ENCODE peak calls at places on chromosome 17, in five cellular contexts. Z is B cell, M is fibroblast of lung, J is endodermal cell, W is fibroblast of mammary gland. P is an unnamed sample.

GRCh38 chr17:64769712-64770111 is 107.6 kb upstream of the SMURF2 start:
- DNase-seq in Z (no peak), W (no peak), M (no peak), J (no peak), P (no peak)

GRCh38 chr17:66633322-66633965 is 201.5 kb upstream of the CACNG5 start:
- DNase-seq in Z (no peak), W (peak), M (peak), J (no peak), P (no peak)

GRCh38 chr17:67441052-67441738 is 64.1 kb downstream of the PITPNC1 start:
- DNase-seq in W (peak), J (peak), M (peak), Z (peak), P (peak)

GRCh38 chr17:67431210-67432015 is 54.3 kb downstream of the PITPNC1 start:
- DNase-seq in Z (no peak), M (peak), W (peak), J (no peak), P (peak)

GRCh38 chr17:44775838-44776621 is 17.2 kb downstream of the ADAM11 start:
- DNase-seq in J (no peak), W (no peak), M (no peak), Z (no peak), P (no peak)

GRCh38 chr17:38591759-38592241 is 14.0 kb downstream of the SRCIN1 start:
- DNase-seq in J (no peak), W (no peak), Z (no peak), M (no peak), P (peak)

GRCh38 chr17:68294196-68294555 is 2.9 kb downstream of the ARSG start:
- DNase-seq in Z (no peak), M (no peak), J (no peak), W (no peak), P (no peak)

GRCh38 chr17:8125196-8125946 is 1.5 kb upstream of the HES7 start:
- DNase-seq in Z (peak), J (peak), M (peak), W (peak), P (peak)

GRCh38 chr17:82094931-82095776 is 2.9 kb downstream of the FASN start:
- DNase-seq in M (no peak), J (no peak), Z (no peak), W (no peak), P (peak)

GRCh38 chr17:74861554-74862107 is 1.9 kb upstream of the GRIN2C start:
- DNase-seq in W (no peak), J (peak), Z (no peak), M (no peak), P (no peak)

GRCh38 chr17:39667262-39668140 is 752 bp upstream of the PNMT start:
- DNase-seq in Z (peak), W (no peak), M (no peak), J (peak), P (no peak)

GRCh38 chr17:80526116-80526910 is 18.3 kb upstream of the RPTOR start:
- DNase-seq in Z (no peak), J (peak), W (no peak), M (no peak), P (no peak)

GRCh38 chr17:9842057-9842758 is 16.5 kb downstream of the GLP2R start:
- DNase-seq in W (peak), M (peak), J (peak), Z (no peak), P (no peak)

GRCh38 chr17:53134546-53134945 is 688.2 kb upstream of the KIF2B start:
- DNase-seq in J (no peak), M (no peak), W (no peak), Z (no peak), P (no peak)

GRCh38 chr17:82962163-82962720 is 117.2 kb upstream of the METRNL start:
- DNase-seq in Z (no peak), M (peak), W (peak), J (no peak), P (no peak)

GRCh38 chr17:51374220-51374619 is 113.9 kb downstream of the UTP18 start:
- DNase-seq in M (no peak), Z (no peak), J (no peak), W (no peak), P (no peak)

GRCh38 chr17:32943206-32943605 is 15.3 kb downstream of the TMEM98 start:
- DNase-seq in W (no peak), J (peak), M (no peak), Z (no peak), P (no peak)

GRCh38 chr17:82428546-82428945 is 10.2 kb upstream of the OGFOD3 start:
- DNase-seq in W (no peak), Z (no peak), J (no peak), M (no peak), P (no peak)

GRCh38 chr17:46822388-46822921 is 4.0 kb upstream of the WNT3 start:
- DNase-seq in J (peak), Z (peak), W (no peak), M (no peak), P (peak)

GRCh38 chr17:65472602-65473001 is 88.8 kb downstream of the AXIN2 start:
- DNase-seq in Z (no peak), J (no peak), M (peak), W (peak), P (no peak)

GRCh38 chr17:68356520-68356919 is 65.2 kb downstream of the ARSG start:
- DNase-seq in W (no peak), M (no peak), Z (peak), J (no peak), P (peak)

GRCh38 chr17:45338996-45339535 is 22.2 kb upstream of the MAP3K14 start:
- DNase-seq in M (no peak), Z (no peak), W (no peak), J (no peak), P (no peak)

GRCh38 chr17:61579961-61580360 is 11.1 kb downstream of the NACA2 start:
- DNase-seq in J (peak), M (peak), W (no peak), Z (no peak), P (no peak)

GRCh38 chr17:15946611-15947120 is 1.7 kb downstream of the ADORA2B start:
- DNase-seq in J (no peak), M (peak), W (no peak), Z (no peak), P (no peak)

GRCh38 chr17:29682054-29682453 is 59.3 kb upstream of the CORO6 start:
- DNase-seq in W (no peak), M (no peak), Z (peak), J (no peak), P (no peak)

GRCh38 chr17:30970757-30971567 is at the start of gene RNF135:
- DNase-seq in J (peak), W (peak), M (peak), Z (peak), P (peak)

GRCh38 chr17:79528592-79529125 is 82.2 kb downstream of the RBFOX3 start:
- DNase-seq in M (no peak), J (no peak), Z (no peak), W (no peak), P (no peak)

GRCh38 chr17:59154335-59154720 is 658 bp downstream of the SKA2 start:
- DNase-seq in M (peak), W (peak), J (peak), Z (no peak), P (peak)

GRCh38 chr17:550041-550398 is 164.6 kb downstream of the VPS53 start:
- DNase-seq in J (no peak), Z (no peak), W (peak), M (no peak), P (no peak)

GRCh38 chr17:30372755-30373154 is 6.0 kb upstream of the CPD start:
- DNase-seq in M (no peak), W (peak), J (no peak), Z (no peak), P (no peak)

GRCh38 chr17:81578038-81578441 is 25.9 kb upstream of the FAAP100 start:
- DNase-seq in W (no peak), M (no peak), Z (no peak), J (no peak), P (no peak)

GRCh38 chr17:36017799-36018198 is at the start of gene CCL23:
- DNase-seq in M (no peak), J (peak), Z (peak), W (no peak), P (no peak)
- TF ChIP-seq CTCF in M (no peak), J (peak), Z (no peak), W (no peak), P (peak)

GRCh38 chr17:50174444-50174843 is 8.6 kb downstream of the SGCA start:
- DNase-seq in M (no peak), W (no peak), J (no peak), Z (no peak), P (no peak)
- TF ChIP-seq CTCF in M (no peak), W (no peak), J (no peak), Z (no peak), P (no peak)

GRCh38 chr17:73359987-73360410 is 48.2 kb upstream of the CDC42EP4 start:
- DNase-seq in J (peak), M (no peak), W (no peak), Z (no peak), P (no peak)
- TF ChIP-seq CTCF in J (peak), M (no peak), W (no peak), Z (no peak), P (no peak)

GRCh38 chr17:77466140-77466539 is 325.4 kb downstream of the SEC14L1 start:
- DNase-seq in J (peak), W (no peak), Z (no peak), M (no peak), P (no peak)
- TF ChIP-seq CTCF in J (no peak), W (no peak), Z (no peak), M (no peak), P (no peak)